ENCODE peak calls at places on chromosomes 11 and 22, in six cellular contexts. One of them, this sample, is unnamed.

GRCh38 chr11:64659417-64660144 is 63.4 kb downstream of the NRXN2 start:
- DNase-seq in type B pancreatic cell: no peak
- DNase-seq in activated T-cell treated with anti-CD3 and anti-CD28 coated beads for 1 hour: no peak
- DNase-seq in sciatic nerve: no peak
- DNase-seq in NCI-H510A treated with DMSO at 0.1 percent for 48 hours: no peak
- DNase-seq in GM04504: peak
- DNase-seq in this sample: peak

GRCh38 chr22:37121887-37122591 is 12.5 kb upstream of the TMPRSS6 start:
- DNase-seq in NCI-H510A treated with DMSO at 0.1 percent for 48 hours: no peak
- DNase-seq in activated T-cell treated with anti-CD3 and anti-CD28 coated beads for 1 hour: peak
- DNase-seq in type B pancreatic cell: no peak
- DNase-seq in sciatic nerve: no peak
- DNase-seq in GM04504: no peak
- DNase-seq in this sample: no peak

GRCh38 chr11:19592842-19593241 is 119.8 kb upstream of the NAV2 start:
- DNase-seq in sciatic nerve: no peak
- DNase-seq in NCI-H510A treated with DMSO at 0.1 percent for 48 hours: no peak
- DNase-seq in GM04504: no peak
- DNase-seq in type B pancreatic cell: no peak
- DNase-seq in activated T-cell treated with anti-CD3 and anti-CD28 coated beads for 1 hour: no peak
- DNase-seq in this sample: no peak

GRCh38 chr22:45504703-45505341 is 2.1 kb downstream of the FBLN1 start:
- DNase-seq in activated T-cell treated with anti-CD3 and anti-CD28 coated beads for 1 hour: no peak
- DNase-seq in GM04504: no peak
- DNase-seq in sciatic nerve: no peak
- DNase-seq in type B pancreatic cell: no peak
- DNase-seq in NCI-H510A treated with DMSO at 0.1 percent for 48 hours: peak
- DNase-seq in this sample: no peak

GRCh38 chr11:88320149-88320559 is 17.4 kb downstream of the CTSC start:
- DNase-seq in activated T-cell treated with anti-CD3 and anti-CD28 coated beads for 1 hour: no peak
- DNase-seq in type B pancreatic cell: no peak
- DNase-seq in NCI-H510A treated with DMSO at 0.1 percent for 48 hours: no peak
- DNase-seq in GM04504: peak
- DNase-seq in sciatic nerve: no peak
- DNase-seq in this sample: peak

GRCh38 chr11:72685560-72686480 is 11.6 kb upstream of the PDE2A start:
- DNase-seq in sciatic nerve: no peak
- DNase-seq in NCI-H510A treated with DMSO at 0.1 percent for 48 hours: no peak
- DNase-seq in activated T-cell treated with anti-CD3 and anti-CD28 coated beads for 1 hour: no peak
- DNase-seq in type B pancreatic cell: no peak
- DNase-seq in GM04504: no peak
- DNase-seq in this sample: no peak

GRCh38 chr11:22465620-22466019 is 127.4 kb downstream of the SLC17A6 start:
- DNase-seq in GM04504: no peak
- DNase-seq in sciatic nerve: no peak
- DNase-seq in type B pancreatic cell: no peak
- DNase-seq in activated T-cell treated with anti-CD3 and anti-CD28 coated beads for 1 hour: no peak
- DNase-seq in NCI-H510A treated with DMSO at 0.1 percent for 48 hours: no peak
- DNase-seq in this sample: no peak

GRCh38 chr11:59689015-59689414 is 20.2 kb upstream of the PATL1 start:
- DNase-seq in NCI-H510A treated with DMSO at 0.1 percent for 48 hours: no peak
- DNase-seq in GM04504: no peak
- DNase-seq in type B pancreatic cell: no peak
- DNase-seq in activated T-cell treated with anti-CD3 and anti-CD28 coated beads for 1 hour: no peak
- DNase-seq in sciatic nerve: no peak
- DNase-seq in this sample: no peak

GRCh38 chr22:45483918-45484499 is 18.7 kb upstream of the FBLN1 start:
- DNase-seq in sciatic nerve: peak
- DNase-seq in type B pancreatic cell: no peak
- DNase-seq in GM04504: no peak
- DNase-seq in NCI-H510A treated with DMSO at 0.1 percent for 48 hours: no peak
- DNase-seq in activated T-cell treated with anti-CD3 and anti-CD28 coated beads for 1 hour: no peak
- DNase-seq in this sample: no peak

GRCh38 chr11:32430586-32431357 is 4.6 kb downstream of the WT1 start:
- DNase-seq in activated T-cell treated with anti-CD3 and anti-CD28 coated beads for 1 hour: no peak
- DNase-seq in sciatic nerve: no peak
- DNase-seq in GM04504: no peak
- DNase-seq in NCI-H510A treated with DMSO at 0.1 percent for 48 hours: no peak
- DNase-seq in type B pancreatic cell: no peak
- DNase-seq in this sample: no peak

GRCh38 chr11:7523416-7524210 is 9.8 kb downstream of the PPFIBP2 start:
- DNase-seq in type B pancreatic cell: no peak
- DNase-seq in activated T-cell treated with anti-CD3 and anti-CD28 coated beads for 1 hour: no peak
- DNase-seq in NCI-H510A treated with DMSO at 0.1 percent for 48 hours: no peak
- DNase-seq in GM04504: no peak
- DNase-seq in sciatic nerve: no peak
- DNase-seq in this sample: no peak

GRCh38 chr11:116742104-116742503 is 30.7 kb downstream of the BUD13 start:
- DNase-seq in type B pancreatic cell: no peak
- DNase-seq in GM04504: no peak
- DNase-seq in activated T-cell treated with anti-CD3 and anti-CD28 coated beads for 1 hour: no peak
- DNase-seq in sciatic nerve: no peak
- DNase-seq in NCI-H510A treated with DMSO at 0.1 percent for 48 hours: no peak
- DNase-seq in this sample: no peak

GRCh38 chr11:27228232-27228631 is 134.8 kb downstream of the CCDC34 start:
- DNase-seq in type B pancreatic cell: no peak
- DNase-seq in activated T-cell treated with anti-CD3 and anti-CD28 coated beads for 1 hour: no peak
- DNase-seq in GM04504: no peak
- DNase-seq in NCI-H510A treated with DMSO at 0.1 percent for 48 hours: no peak
- DNase-seq in sciatic nerve: no peak
- DNase-seq in this sample: no peak

GRCh38 chr11:91804057-91804456 is 420.6 kb upstream of the FAT3 start:
- DNase-seq in NCI-H510A treated with DMSO at 0.1 percent for 48 hours: no peak
- DNase-seq in sciatic nerve: no peak
- DNase-seq in activated T-cell treated with anti-CD3 and anti-CD28 coated beads for 1 hour: no peak
- DNase-seq in type B pancreatic cell: no peak
- DNase-seq in GM04504: peak
- DNase-seq in this sample: no peak

GRCh38 chr22:40486962-40487602 is 116.7 kb downstream of the SGSM3 start:
- DNase-seq in sciatic nerve: no peak
- DNase-seq in GM04504: no peak
- DNase-seq in NCI-H510A treated with DMSO at 0.1 percent for 48 hours: no peak
- DNase-seq in type B pancreatic cell: no peak
- DNase-seq in activated T-cell treated with anti-CD3 and anti-CD28 coated beads for 1 hour: no peak
- DNase-seq in this sample: no peak

GRCh38 chr22:44363214-44363979 is 50.6 kb upstream of the SHISAL1 start:
- DNase-seq in sciatic nerve: peak
- DNase-seq in activated T-cell treated with anti-CD3 and anti-CD28 coated beads for 1 hour: no peak
- DNase-seq in GM04504: peak
- DNase-seq in type B pancreatic cell: no peak
- DNase-seq in NCI-H510A treated with DMSO at 0.1 percent for 48 hours: no peak
- DNase-seq in this sample: peak

GRCh38 chr22:41863472-41863871 is 30.6 kb downstream of the SREBF2 start:
- DNase-seq in activated T-cell treated with anti-CD3 and anti-CD28 coated beads for 1 hour: no peak
- DNase-seq in NCI-H510A treated with DMSO at 0.1 percent for 48 hours: no peak
- DNase-seq in type B pancreatic cell: no peak
- DNase-seq in GM04504: no peak
- DNase-seq in sciatic nerve: no peak
- DNase-seq in this sample: no peak

GRCh38 chr22:48943567-48944432 is 883.9 kb downstream of the BRD1 start:
- DNase-seq in sciatic nerve: peak
- DNase-seq in type B pancreatic cell: peak
- DNase-seq in NCI-H510A treated with DMSO at 0.1 percent for 48 hours: no peak
- DNase-seq in activated T-cell treated with anti-CD3 and anti-CD28 coated beads for 1 hour: no peak
- DNase-seq in GM04504: no peak
- DNase-seq in this sample: no peak

GRCh38 chr11:134445601-134446325 is 33.7 kb upstream of the B3GAT1 start:
- DNase-seq in NCI-H510A treated with DMSO at 0.1 percent for 48 hours: no peak
- DNase-seq in sciatic nerve: peak
- DNase-seq in GM04504: no peak
- DNase-seq in activated T-cell treated with anti-CD3 and anti-CD28 coated beads for 1 hour: no peak
- DNase-seq in type B pancreatic cell: no peak
- DNase-seq in this sample: no peak

GRCh38 chr11:66056541-66056940 is 4.4 kb downstream of the SF3B2 start:
- DNase-seq in type B pancreatic cell: no peak
- DNase-seq in sciatic nerve: no peak
- DNase-seq in NCI-H510A treated with DMSO at 0.1 percent for 48 hours: no peak
- DNase-seq in GM04504: no peak
- DNase-seq in activated T-cell treated with anti-CD3 and anti-CD28 coated beads for 1 hour: no peak
- DNase-seq in this sample: no peak

GRCh38 chr11:78419327-78419726 is 1.7 kb upstream of the GAB2 start:
- DNase-seq in GM04504: peak
- DNase-seq in NCI-H510A treated with DMSO at 0.1 percent for 48 hours: no peak
- DNase-seq in activated T-cell treated with anti-CD3 and anti-CD28 coated beads for 1 hour: no peak
- DNase-seq in type B pancreatic cell: no peak
- DNase-seq in sciatic nerve: peak
- DNase-seq in this sample: peak

GRCh38 chr11:21205205-21205604 is 535.8 kb downstream of the NELL1 start:
- DNase-seq in sciatic nerve: no peak
- DNase-seq in GM04504: no peak
- DNase-seq in type B pancreatic cell: no peak
- DNase-seq in NCI-H510A treated with DMSO at 0.1 percent for 48 hours: no peak
- DNase-seq in activated T-cell treated with anti-CD3 and anti-CD28 coated beads for 1 hour: no peak
- DNase-seq in this sample: no peak

GRCh38 chr11:118275184-118275583 is 11.1 kb upstream of the MPZL2 start:
- DNase-seq in sciatic nerve: no peak
- DNase-seq in GM04504: no peak
- DNase-seq in type B pancreatic cell: no peak
- DNase-seq in NCI-H510A treated with DMSO at 0.1 percent for 48 hours: no peak
- DNase-seq in activated T-cell treated with anti-CD3 and anti-CD28 coated beads for 1 hour: no peak
- DNase-seq in this sample: no peak